ENCODE peak calls at places on chromosomes 4 and X, in seven cellular contexts. One of them, this sample, is unnamed.

GRCh38 chr4:165476214-165477098 is 97.6 kb downstream of the CPE start:
- DNase-seq in AG10803: no peak
- DNase-seq in fibroblast of pulmonary artery: peak
- DNase-seq in hepatocyte: peak
- DNase-seq in lung: no peak
- DNase-seq in fibroblast of mammary gland: peak
- DNase-seq in HFF-Myc: no peak
- DNase-seq in this sample: no peak

GRCh38 chr4:4788573-4788972 is 70.9 kb upstream of the MSX1 start:
- DNase-seq in AG10803: no peak
- DNase-seq in fibroblast of pulmonary artery: no peak
- DNase-seq in hepatocyte: no peak
- DNase-seq in lung: no peak
- DNase-seq in fibroblast of mammary gland: no peak
- DNase-seq in HFF-Myc: no peak
- DNase-seq in this sample: no peak

GRCh38 chr4:22179124-22179874 is 230.7 kb upstream of the KCNIP4 start:
- DNase-seq in AG10803: peak
- DNase-seq in fibroblast of pulmonary artery: peak
- DNase-seq in hepatocyte: no peak
- DNase-seq in lung: no peak
- DNase-seq in fibroblast of mammary gland: peak
- DNase-seq in HFF-Myc: no peak
- DNase-seq in this sample: peak

GRCh38 chrX:8083276-8083675 is 87.8 kb downstream of the VCX2 start:
- DNase-seq in AG10803: no peak
- DNase-seq in fibroblast of pulmonary artery: peak
- DNase-seq in hepatocyte: no peak
- DNase-seq in lung: no peak
- DNase-seq in fibroblast of mammary gland: peak
- DNase-seq in HFF-Myc: no peak
- DNase-seq in this sample: no peak

GRCh38 chrX:8138252-8138651 is 32.8 kb downstream of the VCX2 start:
- DNase-seq in AG10803: no peak
- DNase-seq in fibroblast of pulmonary artery: no peak
- DNase-seq in hepatocyte: no peak
- DNase-seq in lung: no peak
- DNase-seq in fibroblast of mammary gland: peak
- DNase-seq in HFF-Myc: no peak
- DNase-seq in this sample: no peak

GRCh38 chr4:185282968-185283367 is 73.6 kb downstream of the SNX25 start:
- DNase-seq in AG10803: no peak
- DNase-seq in fibroblast of pulmonary artery: no peak
- DNase-seq in hepatocyte: no peak
- DNase-seq in lung: peak
- DNase-seq in fibroblast of mammary gland: peak
- DNase-seq in HFF-Myc: peak
- DNase-seq in this sample: no peak

GRCh38 chr4:31328921-31329320 is 608.8 kb downstream of the PCDH7 start:
- DNase-seq in AG10803: no peak
- DNase-seq in fibroblast of pulmonary artery: peak
- DNase-seq in hepatocyte: no peak
- DNase-seq in lung: no peak
- DNase-seq in fibroblast of mammary gland: no peak
- DNase-seq in HFF-Myc: no peak
- DNase-seq in this sample: no peak

GRCh38 chr4:58475097-58475496 is 1364.9 kb upstream of the IGFBP7 start:
- DNase-seq in AG10803: no peak
- DNase-seq in fibroblast of pulmonary artery: no peak
- DNase-seq in hepatocyte: no peak
- DNase-seq in lung: no peak
- DNase-seq in fibroblast of mammary gland: no peak
- DNase-seq in HFF-Myc: no peak
- DNase-seq in this sample: no peak

GRCh38 chr4:101157415-101158135 is 189.8 kb downstream of the PPP3CA start:
- DNase-seq in AG10803: no peak
- DNase-seq in fibroblast of pulmonary artery: no peak
- DNase-seq in hepatocyte: no peak
- DNase-seq in lung: no peak
- DNase-seq in fibroblast of mammary gland: peak
- DNase-seq in HFF-Myc: no peak
- DNase-seq in this sample: no peak

GRCh38 chr4:178632415-178632814 is 1190.2 kb upstream of the AGA start:
- DNase-seq in AG10803: no peak
- DNase-seq in fibroblast of pulmonary artery: no peak
- DNase-seq in hepatocyte: no peak
- DNase-seq in lung: no peak
- DNase-seq in fibroblast of mammary gland: no peak
- DNase-seq in HFF-Myc: no peak
- DNase-seq in this sample: no peak

GRCh38 chr4:139988863-139989765 is 164.9 kb downstream of the MAML3 start:
- DNase-seq in AG10803: peak
- DNase-seq in fibroblast of pulmonary artery: peak
- DNase-seq in hepatocyte: peak
- DNase-seq in lung: no peak
- DNase-seq in fibroblast of mammary gland: peak
- DNase-seq in HFF-Myc: peak
- DNase-seq in this sample: peak

GRCh38 chr4:168857009-168857408 is 153.0 kb downstream of the CBR4 start:
- DNase-seq in AG10803: no peak
- DNase-seq in fibroblast of pulmonary artery: no peak
- DNase-seq in hepatocyte: no peak
- DNase-seq in lung: no peak
- DNase-seq in fibroblast of mammary gland: no peak
- DNase-seq in HFF-Myc: no peak
- DNase-seq in this sample: no peak

GRCh38 chrX:40278340-40279090 is 180.8 kb upstream of the BCOR start:
- DNase-seq in AG10803: peak
- DNase-seq in fibroblast of pulmonary artery: no peak
- DNase-seq in hepatocyte: peak
- DNase-seq in lung: no peak
- DNase-seq in fibroblast of mammary gland: no peak
- DNase-seq in HFF-Myc: no peak
- DNase-seq in this sample: no peak

GRCh38 chr4:145098675-145099037 is 545 bp downstream of the ABCE1 start:
- DNase-seq in AG10803: peak
- DNase-seq in fibroblast of pulmonary artery: peak
- DNase-seq in hepatocyte: peak
- DNase-seq in lung: peak
- DNase-seq in fibroblast of mammary gland: peak
- DNase-seq in HFF-Myc: peak
- DNase-seq in this sample: peak

GRCh38 chr4:169117591-169118081 is 107.6 kb upstream of the CBR4 start:
- DNase-seq in AG10803: peak
- DNase-seq in fibroblast of pulmonary artery: peak
- DNase-seq in hepatocyte: no peak
- DNase-seq in lung: no peak
- DNase-seq in fibroblast of mammary gland: peak
- DNase-seq in HFF-Myc: no peak
- DNase-seq in this sample: peak

GRCh38 chrX:143757375-143757774 is 36.8 kb upstream of the SPANXN2 start:
- DNase-seq in AG10803: no peak
- DNase-seq in fibroblast of pulmonary artery: no peak
- DNase-seq in hepatocyte: peak
- DNase-seq in lung: no peak
- DNase-seq in fibroblast of mammary gland: no peak
- DNase-seq in HFF-Myc: no peak
- DNase-seq in this sample: no peak

GRCh38 chr4:78704981-78705757 is 71.0 kb upstream of the BMP2K start:
- DNase-seq in AG10803: peak
- DNase-seq in fibroblast of pulmonary artery: no peak
- DNase-seq in hepatocyte: peak
- DNase-seq in lung: no peak
- DNase-seq in fibroblast of mammary gland: peak
- DNase-seq in HFF-Myc: peak
- DNase-seq in this sample: peak

GRCh38 chr4:127686656-127687055 is 43.5 kb upstream of the SLC25A31 start:
- DNase-seq in AG10803: peak
- DNase-seq in fibroblast of pulmonary artery: peak
- DNase-seq in hepatocyte: no peak
- DNase-seq in lung: no peak
- DNase-seq in fibroblast of mammary gland: peak
- DNase-seq in HFF-Myc: no peak
- DNase-seq in this sample: peak

GRCh38 chr4:1472911-1473518 is 66.8 kb upstream of the NKX1-1 start:
- DNase-seq in AG10803: no peak
- DNase-seq in fibroblast of pulmonary artery: no peak
- DNase-seq in hepatocyte: no peak
- DNase-seq in lung: no peak
- DNase-seq in fibroblast of mammary gland: no peak
- DNase-seq in HFF-Myc: no peak
- DNase-seq in this sample: no peak

GRCh38 chrX:27350476-27350875 is 112.7 kb downstream of the PPP4R3C start:
- DNase-seq in AG10803: no peak
- DNase-seq in fibroblast of pulmonary artery: no peak
- DNase-seq in hepatocyte: no peak
- DNase-seq in lung: no peak
- DNase-seq in fibroblast of mammary gland: no peak
- DNase-seq in HFF-Myc: no peak
- DNase-seq in this sample: no peak

GRCh38 chr4:40603281-40603680 is 26.4 kb downstream of the RBM47 start:
- DNase-seq in AG10803: no peak
- DNase-seq in fibroblast of pulmonary artery: no peak
- DNase-seq in hepatocyte: no peak
- DNase-seq in lung: no peak
- DNase-seq in fibroblast of mammary gland: no peak
- DNase-seq in HFF-Myc: no peak
- DNase-seq in this sample: no peak

GRCh38 chr4:40601641-40602040 is 28.0 kb downstream of the RBM47 start:
- DNase-seq in AG10803: no peak
- DNase-seq in fibroblast of pulmonary artery: no peak
- DNase-seq in hepatocyte: no peak
- DNase-seq in lung: no peak
- DNase-seq in fibroblast of mammary gland: no peak
- DNase-seq in HFF-Myc: no peak
- DNase-seq in this sample: no peak

GRCh38 chr4:40595981-40596380 is 33.7 kb downstream of the RBM47 start:
- DNase-seq in AG10803: no peak
- DNase-seq in fibroblast of pulmonary artery: no peak
- DNase-seq in hepatocyte: no peak
- DNase-seq in lung: no peak
- DNase-seq in fibroblast of mammary gland: no peak
- DNase-seq in HFF-Myc: no peak
- DNase-seq in this sample: no peak

GRCh38 chr4:40596522-40596921 is 33.1 kb downstream of the RBM47 start:
- DNase-seq in AG10803: peak
- DNase-seq in fibroblast of pulmonary artery: no peak
- DNase-seq in hepatocyte: no peak
- DNase-seq in lung: no peak
- DNase-seq in fibroblast of mammary gland: no peak
- DNase-seq in HFF-Myc: no peak
- DNase-seq in this sample: no peak

GRCh38 chr4:40599431-40599830 is 30.2 kb downstream of the RBM47 start:
- DNase-seq in AG10803: no peak
- DNase-seq in fibroblast of pulmonary artery: no peak
- DNase-seq in hepatocyte: no peak
- DNase-seq in lung: no peak
- DNase-seq in fibroblast of mammary gland: no peak
- DNase-seq in HFF-Myc: no peak
- DNase-seq in this sample: no peak
- TF ChIP-seq CTCF in AG10803: no peak
- TF ChIP-seq CTCF in fibroblast of pulmonary artery: no peak
- TF ChIP-seq CTCF in hepatocyte: no peak
- TF ChIP-seq CTCF in lung: no peak
- TF ChIP-seq CTCF in fibroblast of mammary gland: no peak
- TF ChIP-seq CTCF in HFF-Myc: no peak
- TF ChIP-seq CTCF in this sample: no peak

GRCh38 chrX:140318306-140318705 is 186.6 kb downstream of the SOX3 start:
- DNase-seq in AG10803: peak
- DNase-seq in fibroblast of pulmonary artery: no peak
- DNase-seq in hepatocyte: no peak
- DNase-seq in lung: no peak
- DNase-seq in fibroblast of mammary gland: no peak
- DNase-seq in HFF-Myc: no peak
- DNase-seq in this sample: no peak

DNA sequence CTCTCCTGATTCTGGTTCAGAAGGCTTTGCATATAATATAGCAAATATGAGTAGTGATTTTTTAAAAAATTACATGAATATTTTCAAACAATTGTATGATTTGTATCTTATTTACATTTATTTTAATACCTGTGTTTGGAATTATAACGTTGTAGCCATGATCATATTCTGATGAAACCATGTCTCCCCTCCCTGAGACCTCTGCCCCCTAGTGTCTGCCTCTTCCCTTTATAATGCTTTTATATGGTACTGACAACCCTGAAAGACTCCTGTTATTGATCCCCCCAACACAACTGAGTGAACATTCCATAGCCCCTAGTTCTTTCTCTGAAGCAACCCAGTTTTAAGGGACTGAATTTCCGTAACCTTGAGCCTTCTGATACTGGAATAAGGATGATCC is 187.4 kb downstream of the SOX3 start:
- DNase-seq in AG10803: no peak
- DNase-seq in fibroblast of pulmonary artery: no peak
- DNase-seq in hepatocyte: no peak
- DNase-seq in lung: no peak
- DNase-seq in fibroblast of mammary gland: no peak
- DNase-seq in HFF-Myc: no peak
- DNase-seq in this sample: no peak
- TF ChIP-seq CTCF in AG10803: no peak
- TF ChIP-seq CTCF in fibroblast of pulmonary artery: no peak
- TF ChIP-seq CTCF in hepatocyte: no peak
- TF ChIP-seq CTCF in lung: no peak
- TF ChIP-seq CTCF in fibroblast of mammary gland: no peak
- TF ChIP-seq CTCF in HFF-Myc: no peak
- TF ChIP-seq CTCF in this sample: no peak

DNA sequence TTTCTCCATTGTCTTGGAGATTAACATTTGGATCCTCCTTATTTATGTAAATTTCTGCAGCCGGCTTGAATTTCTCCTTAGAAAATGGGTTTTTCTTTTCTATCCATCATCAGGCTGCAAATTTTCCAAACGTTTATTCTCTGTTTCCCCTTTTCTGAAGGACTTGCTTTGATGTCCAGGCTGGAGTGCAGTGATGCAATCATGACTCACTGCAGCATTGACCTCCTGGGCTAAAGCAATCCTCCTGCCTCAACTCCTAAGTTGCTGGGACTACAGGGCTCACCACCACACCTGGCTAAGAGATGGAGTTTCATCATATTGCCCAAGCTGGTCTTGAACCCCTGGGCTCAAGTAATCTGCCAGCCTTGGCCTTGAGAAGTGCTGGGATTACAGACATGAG is 144.0 kb upstream of the ZXDB start:
- DNase-seq in AG10803: no peak
- DNase-seq in fibroblast of pulmonary artery: peak
- DNase-seq in hepatocyte: no peak
- DNase-seq in lung: no peak
- DNase-seq in fibroblast of mammary gland: peak
- DNase-seq in HFF-Myc: no peak
- DNase-seq in this sample: no peak
- TF ChIP-seq CTCF in AG10803: no peak
- TF ChIP-seq CTCF in fibroblast of pulmonary artery: no peak
- TF ChIP-seq CTCF in hepatocyte: no peak
- TF ChIP-seq CTCF in lung: no peak
- TF ChIP-seq CTCF in fibroblast of mammary gland: no peak
- TF ChIP-seq CTCF in HFF-Myc: no peak
- TF ChIP-seq CTCF in this sample: no peak

DNA sequence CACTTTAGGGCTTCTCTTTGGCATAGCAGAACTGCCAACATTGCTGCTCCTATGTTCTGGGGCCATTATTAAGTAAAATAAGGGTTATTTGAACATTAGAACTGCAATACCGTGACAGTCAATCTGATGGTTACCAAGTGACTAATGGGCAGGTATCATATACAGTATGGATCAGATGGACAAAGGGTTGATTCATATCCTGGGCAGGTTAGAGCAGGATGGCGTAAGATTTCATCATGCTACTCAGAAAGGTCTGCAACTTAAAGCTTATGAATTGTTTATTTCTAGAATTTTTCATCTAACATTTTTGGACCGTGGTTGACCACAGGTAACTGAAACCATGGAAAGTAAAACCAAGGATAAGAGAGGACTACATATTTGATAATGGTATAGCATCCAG is 40.9 kb downstream of the BRCC3 start:
- DNase-seq in AG10803: no peak
- DNase-seq in fibroblast of pulmonary artery: no peak
- DNase-seq in hepatocyte: no peak
- DNase-seq in lung: no peak
- DNase-seq in fibroblast of mammary gland: no peak
- DNase-seq in HFF-Myc: no peak
- DNase-seq in this sample: no peak
- TF ChIP-seq CTCF in AG10803: no peak
- TF ChIP-seq CTCF in fibroblast of pulmonary artery: no peak
- TF ChIP-seq CTCF in hepatocyte: no peak
- TF ChIP-seq CTCF in lung: no peak
- TF ChIP-seq CTCF in fibroblast of mammary gland: no peak
- TF ChIP-seq CTCF in HFF-Myc: no peak
- TF ChIP-seq CTCF in this sample: no peak